ENCODE peak calls at places on chromosome 20, in five cellular contexts. D is A549, H is heart right ventricle, V is dorsolateral prefrontal cortex, B is AG10803. W is an unnamed sample.

GRCh38 chr20:40669692-40670091 is 19.3 kb downstream of the MAFB start:
- DNase-seq in D (no peak), V (no peak), B (no peak), H (no peak), W (no peak)

GRCh38 chr20:19964289-19965263 is 52.6 kb upstream of the NAA20 start:
- DNase-seq in V (no peak), D (peak; percentile 78), B (peak; percentile 94), H (no peak), W (peak; percentile 91)

GRCh38 chr20:38186788-38187221 is 21.7 kb upstream of the TGM2 start:
- DNase-seq in D (no peak), V (no peak), B (no peak), H (no peak), W (no peak)

GRCh38 chr20:79565-79964 is 7.9 kb upstream of the DEFB125 start:
- DNase-seq in V (no peak), H (no peak), D (no peak), B (no peak), W (no peak)

GRCh38 chr20:64216036-64216435 is 39.5 kb upstream of the PCMTD2 start:
- DNase-seq in H (peak; percentile 28), B (no peak), D (no peak), V (no peak), W (no peak)

GRCh38 chr20:31675828-31676533 is 38.3 kb downstream of the COX4I2 start:
- DNase-seq in D (no peak), B (no peak), H (peak; percentile 55), V (no peak), W (no peak)

GRCh38 chr20:53180928-53181362 is 208.8 kb downstream of the TSHZ2 start:
- DNase-seq in D (no peak), V (no peak), B (no peak), H (no peak), W (no peak)

GRCh38 chr20:10786678-10787077 is 112.9 kb upstream of the JAG1 start:
- DNase-seq in V (no peak), D (no peak), H (no peak), B (no peak), W (no peak)

GRCh38 chr20:60137657-60138245 is 179.5 kb downstream of the CDH26 start:
- DNase-seq in H (no peak), V (no peak), B (peak; percentile 12), D (peak; percentile 11), W (no peak)

GRCh38 chr20:17023811-17024210 is 203.0 kb upstream of the PCSK2 start:
- DNase-seq in B (no peak), H (no peak), V (no peak), D (no peak), W (no peak)

GRCh38 chr20:13995086-13995665 is at the start of gene MACROD2:
- DNase-seq in B (peak; percentile 92), D (peak; percentile 96), H (peak; percentile 76), V (peak; percentile 63), W (peak; percentile 38)

GRCh38 chr20:60361761-60362410 is 403.7 kb downstream of the CDH26 start:
- DNase-seq in B (no peak), D (no peak), H (no peak), V (no peak), W (no peak)

GRCh38 chr20:17642404-17643269 is 39.4 kb downstream of the RRBP1 start:
- DNase-seq in D (no peak), B (no peak), V (no peak), H (no peak), W (no peak)

GRCh38 chr20:13771853-13772453 is 12.8 kb downstream of the ESF1 start:
- DNase-seq in B (peak; percentile 34), H (no peak), V (no peak), D (peak; percentile 36), W (no peak)

GRCh38 chr20:41530923-41531322 is 87.3 kb downstream of the CHD6 start:
- DNase-seq in B (no peak), D (no peak), H (no peak), V (no peak), W (no peak)

GRCh38 chr20:22450540-22450939 is 133.8 kb downstream of the FOXA2 start:
- DNase-seq in V (no peak), D (no peak), B (no peak), H (no peak), W (no peak)

GRCh38 chr20:48823960-48824497 is 3.8 kb downstream of the PREX1 start:
- DNase-seq in H (no peak), B (peak; percentile 87), V (no peak), D (no peak), W (no peak)
- H3K4me3 ChIP-seq in H (peak overlapping the region; percentile 88), B (no peak overlapping the region), V (peak overlapping the region; percentile 92), D (no peak overlapping the region), W (no peak overlapping the region)

GRCh38 chr20:4737857-4738627 is 16.3 kb downstream of the PRND start:
- DNase-seq in V (no peak), D (no peak), H (no peak), B (no peak), W (no peak)
- TF ChIP-seq CTCF in V (no peak), D (no peak), H (no peak), B (no peak), W (no peak)

DNA sequence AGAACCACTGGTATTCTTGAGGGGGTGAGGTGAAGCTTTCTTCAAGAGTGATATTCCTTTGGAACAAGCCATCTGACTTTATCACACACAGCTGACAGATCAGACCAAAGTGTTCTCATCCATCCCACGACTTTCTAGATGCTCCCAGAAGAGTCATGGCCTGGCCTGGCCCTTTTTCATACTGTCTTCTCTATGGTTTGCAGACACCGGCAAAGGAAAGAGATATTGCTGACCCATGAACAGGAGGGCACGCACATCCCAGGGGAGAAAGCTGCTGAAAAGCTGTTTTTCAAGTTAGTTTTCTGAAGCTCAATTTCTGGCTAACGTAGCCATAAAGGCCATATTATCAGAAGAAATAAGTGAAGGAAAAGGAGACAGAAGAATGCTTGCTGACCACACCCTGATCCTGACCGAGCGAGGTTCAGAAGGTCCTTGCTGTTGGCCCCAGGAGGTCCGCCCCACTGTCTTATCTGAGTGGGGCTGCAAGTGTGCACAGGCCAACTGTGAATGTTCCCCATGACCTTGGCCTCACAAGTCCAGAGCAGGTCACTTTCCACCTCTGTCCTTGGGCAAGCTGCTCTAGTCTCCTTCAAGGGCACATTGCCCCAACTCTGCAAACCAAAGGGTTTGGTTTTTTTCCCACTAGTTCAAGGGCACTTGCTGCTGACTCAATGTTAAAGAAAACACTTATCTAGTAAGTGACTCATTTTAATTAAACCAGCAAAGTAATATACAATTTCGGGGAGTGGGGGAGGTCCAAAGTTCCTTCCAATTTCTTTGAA is 2.0 kb downstream of the ACSS1 start:
- DNase-seq in H (no peak), V (no peak), D (no peak), B (no peak), W (no peak)
- H3K4me3 ChIP-seq in H (peak overlapping the region; percentile 69), V (peak overlapping the region; percentile 83), D (no peak overlapping the region), B (no peak overlapping the region), W (no peak overlapping the region)

DNA sequence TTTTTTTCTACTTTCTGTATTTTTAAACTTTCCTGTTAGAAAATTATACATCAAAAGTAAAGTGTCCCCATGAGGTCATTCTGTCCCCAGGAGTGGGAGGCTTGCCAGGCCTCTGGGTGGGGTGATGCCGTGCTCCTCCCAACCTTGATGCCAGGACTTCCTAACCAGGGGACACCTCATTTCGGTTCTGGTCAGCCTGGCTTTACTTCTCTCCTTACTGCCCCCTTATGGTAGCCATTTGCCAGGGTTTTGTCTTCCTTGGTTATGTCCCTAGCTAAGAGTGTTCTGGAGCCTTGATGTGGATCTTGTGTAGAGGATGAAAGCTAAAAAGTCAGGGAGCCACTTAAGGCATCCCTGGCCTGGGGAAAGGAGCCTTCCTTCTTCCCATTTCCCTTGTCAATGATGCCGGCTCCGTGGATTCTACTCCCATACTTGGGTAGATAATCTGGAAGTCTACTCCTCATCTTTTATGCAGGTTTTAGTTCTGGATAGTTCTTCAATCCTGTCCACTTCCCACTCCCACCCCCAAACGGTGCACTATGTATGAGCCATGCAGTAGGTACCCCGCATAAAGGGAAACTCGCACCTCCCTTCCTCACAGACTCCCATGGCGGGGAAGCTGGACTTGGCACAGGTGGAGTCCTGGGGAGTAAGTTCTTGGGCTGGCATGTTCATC is 164.1 kb upstream of the SALL4 start:
- DNase-seq in V (no peak), H (peak; percentile 34), D (peak; percentile 71), B (peak; percentile 68), W (no peak)
- TF ChIP-seq CTCF in V (peak; percentile 46), H (peak; percentile 55), D (peak; percentile 69), B (peak; percentile 83), W (peak; percentile 87)

DNA sequence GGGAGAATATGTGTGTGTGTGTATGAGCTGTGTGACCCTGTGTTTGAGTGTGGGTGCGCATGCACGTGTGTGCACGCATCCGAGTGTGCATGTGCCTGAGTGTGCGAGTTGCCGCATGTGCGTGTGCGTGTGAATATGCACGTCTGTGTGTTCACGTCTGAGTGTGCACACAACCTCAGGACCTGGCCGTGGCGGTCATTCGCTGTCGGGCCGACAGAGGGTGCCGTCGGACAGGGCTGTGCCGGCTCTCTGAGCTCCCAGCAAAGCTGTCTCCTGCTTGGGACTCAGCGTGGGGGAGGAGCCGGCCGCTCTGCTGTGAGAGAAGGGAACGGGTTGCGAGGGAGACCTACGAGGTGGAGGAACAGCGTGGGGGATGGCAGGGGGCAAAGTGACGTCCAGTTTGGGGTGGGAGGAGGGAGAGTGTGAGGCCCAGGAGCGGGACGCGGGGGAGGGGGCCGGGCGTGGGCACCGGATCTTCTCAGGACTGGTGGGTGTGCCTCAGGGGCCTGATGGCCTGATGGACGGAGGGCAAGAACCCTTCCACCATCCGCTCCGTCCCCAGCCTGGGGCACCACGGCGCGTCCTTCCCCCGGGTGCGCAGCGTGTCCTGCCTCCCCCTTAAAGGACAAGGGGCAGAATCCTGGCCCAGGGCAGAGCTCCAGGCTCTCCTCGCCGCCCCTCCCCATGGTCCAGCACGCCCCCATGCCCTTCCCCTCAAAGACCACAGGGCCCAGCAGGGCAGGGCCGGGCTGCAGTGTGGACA is 19.9 kb downstream of the SLC17A9 start:
- DNase-seq in V (peak; percentile 76), D (peak; percentile 96), B (peak; percentile 70), H (peak; percentile 85), W (peak; percentile 1)
- H3K4me3 ChIP-seq in V (peak overlapping the region; percentile 28), D (peak overlapping the region; percentile 44), B (peak overlapping the region; percentile 45), H (peak overlapping the region; percentile 28), W (no peak overlapping the region)

GRCh38 chr20:47521059-47521808 is 19.5 kb downstream of the NCOA3 start:
- DNase-seq in D (no peak), H (no peak), B (no peak), V (peak; percentile 28), W (no peak)
- TF ChIP-seq CTCF in D (no peak), H (peak; percentile 9), B (no peak), V (no peak), W (peak; percentile 28)

GRCh38 chr20:47358672-47359532 is 2.4 kb upstream of the ZMYND8 start:
- DNase-seq in V (peak; percentile 43), H (peak; percentile 84), B (peak; percentile 97), D (peak; percentile 32), W (peak; percentile 85)
- H3K4me3 ChIP-seq in V (no peak overlapping the region), H (no peak overlapping the region), B (peak overlapping the region; percentile 44), D (peak overlapping the region; percentile 1), W (peak overlapping the region; percentile 10)